ENCODE peak calls at places on chromosomes 3 and 15, in ten cellular contexts. Z is islet precursor cell; T is GM10248; H is neural crest cell; I is NCI-H1092; Y is head of caudate nucleus; P is stimulated activated CD8-positive, alpha-beta memory T cell treated with anti-CD3 and anti-CD28 coated beads, Interleukin-4, amount 100 ng/mL, for 24 hours; R is activated T-cell treated with anti-CD3 and anti-CD28 coated beads for 48 hours; U is AG09309; Q is occipital lobe. J is an unnamed sample.

GRCh38 chr15:23642413-23643044 is 5.1 kb downstream of the MAGEL2 start:
- DNase-seq in Z (peak), Q (peak), I (peak), H (peak), T (no peak), P (peak), U (peak), Y (peak), R (peak), J (peak)

GRCh38 chr15:48190932-48191573 is 412 bp upstream of the CTXN2 start:
- DNase-seq in U (no peak), P (peak), I (no peak), T (peak), R (peak), H (peak), Z (peak), Y (peak), Q (peak), J (no peak)

GRCh38 chr3:66456711-66457173 is 44.1 kb downstream of the LRIG1 start:
- DNase-seq in Y (peak), R (no peak), H (no peak), T (no peak), Z (no peak), Q (no peak), U (no peak), I (no peak), P (no peak), J (no peak)

GRCh38 chr3:136858381-136858780 is 3.6 kb upstream of the NCK1 start:
- DNase-seq in P (no peak), T (no peak), H (no peak), R (no peak), U (no peak), Q (no peak), Y (no peak), I (no peak), Z (peak), J (no peak)

GRCh38 chr15:33341943-33342342 is 31.2 kb downstream of the RYR3 start:
- DNase-seq in I (no peak), Y (peak), P (no peak), U (no peak), Z (no peak), R (no peak), H (no peak), T (no peak), Q (no peak), J (no peak)

GRCh38 chr3:67349551-67350174 is 304.7 kb downstream of the SUCLG2 start:
- DNase-seq in Y (peak), Q (no peak), I (no peak), H (no peak), T (peak), P (no peak), Z (no peak), U (no peak), R (peak), J (no peak)

GRCh38 chr15:47294765-47295259 is 422.5 kb upstream of the SEMA6D start:
- DNase-seq in P (no peak), Z (no peak), U (no peak), H (no peak), R (no peak), T (no peak), I (no peak), Y (no peak), Q (no peak), J (no peak)

GRCh38 chr3:196339493-196340254 is 1.5 kb upstream of the TM4SF19 start:
- DNase-seq in R (no peak), I (no peak), T (no peak), Q (no peak), P (no peak), Y (no peak), U (no peak), H (no peak), Z (peak), J (no peak)

GRCh38 chr15:68589783-68590710 is 11.3 kb downstream of the CORO2B start:
- DNase-seq in Y (no peak), R (no peak), Q (peak), I (no peak), Z (no peak), T (no peak), H (no peak), U (no peak), P (no peak), J (no peak)

GRCh38 chr3:124928333-124929202 is 6.0 kb downstream of the MUC13 start:
- DNase-seq in H (peak), Y (peak), T (peak), U (peak), Z (peak), I (peak), P (peak), Q (no peak), R (peak), J (no peak)

GRCh38 chr3:113156816-113157333 is 54.5 kb upstream of the BOC start:
- DNase-seq in U (no peak), R (no peak), I (no peak), Y (no peak), H (no peak), Q (no peak), Z (no peak), P (no peak), T (no peak), J (no peak)

GRCh38 chr15:73232771-73233170 is 136.0 kb downstream of the HCN4 start:
- DNase-seq in H (no peak), Z (no peak), T (no peak), P (no peak), Y (no peak), Q (no peak), I (no peak), U (no peak), R (no peak), J (no peak)

GRCh38 chr3:149771652-149772271 is 19.5 kb upstream of the COMMD2 start:
- DNase-seq in P (peak), U (no peak), Y (peak), I (peak), H (peak), R (peak), Z (peak), T (peak), Q (no peak), J (no peak)

GRCh38 chr15:93563218-93563617 is 474.2 kb upstream of the RGMA start:
- DNase-seq in U (no peak), Q (no peak), R (no peak), Y (no peak), Z (no peak), I (no peak), P (no peak), T (no peak), H (no peak), J (no peak)

GRCh38 chr3:71208273-71209095 is 375.0 kb downstream of the FOXP1 start:
- DNase-seq in P (no peak), H (no peak), T (no peak), I (peak), Z (no peak), Q (no peak), Y (no peak), R (no peak), U (no peak), J (no peak)

GRCh38 chr3:83320726-83321125 is 1559.3 kb upstream of the GBE1 start:
- DNase-seq in I (no peak), P (no peak), H (no peak), Q (no peak), T (no peak), Z (no peak), U (no peak), R (no peak), Y (no peak), J (no peak)

GRCh38 chr3:190319660-190320059 is 2.6 kb downstream of the CLDN1 start:
- DNase-seq in T (no peak), P (no peak), U (no peak), Q (no peak), I (no peak), R (peak), Z (no peak), H (no peak), Y (peak), J (no peak)

GRCh38 chr3:59406943-59407342 is 357.1 kb upstream of the CFAP20DC start:
- DNase-seq in I (no peak), U (no peak), T (peak), P (no peak), R (no peak), Y (no peak), Z (no peak), Q (no peak), H (no peak), J (no peak)

GRCh38 chr3:125401402-125401801 is 26.3 kb upstream of the ZNF148 start:
- DNase-seq in I (no peak), Q (no peak), P (no peak), Y (no peak), H (no peak), Z (peak), R (no peak), U (no peak), T (no peak), J (no peak)

GRCh38 chr15:43410572-43411214 is 39.8 kb downstream of the TUBGCP4 start:
- DNase-seq in T (no peak), R (no peak), Y (no peak), U (peak), Z (no peak), Q (no peak), P (no peak), H (no peak), I (no peak), J (no peak)

GRCh38 chr3:185537369-185537970 is 14.9 kb downstream of the LIPH start:
- DNase-seq in I (no peak), H (no peak), Y (no peak), U (peak), T (peak), P (no peak), R (peak), Q (no peak), Z (no peak), J (peak)

GRCh38 chr15:68463996-68464395 is 32.0 kb upstream of the ITGA11 start:
- DNase-seq in P (no peak), Z (no peak), Y (no peak), I (no peak), T (no peak), R (no peak), H (no peak), Q (no peak), U (no peak), J (no peak)

GRCh38 chr3:196979545-196979944 is 10.9 kb upstream of the PIGZ start:
- DNase-seq in H (no peak), R (no peak), Y (no peak), I (no peak), Q (no peak), Z (peak), P (no peak), T (no peak), U (peak), J (no peak)

J was measured in GM12892.